ENCODE peak calls at places on chromosomes 4 and X, in four cellular contexts. Y is right lobe of liver; R is hypothalamus; D is activated T-helper 9 cell treated with anti-CD3 and anti-CD28 coated beads, Interleukin-2, amount 50 U/mL, for 16 hours. L is an unnamed sample.

GRCh38 chr4:123870283-123870876 is 473.8 kb downstream of the SPRY1 start:
- DNase-seq in Y (no peak), R (no peak), D (no peak), L (no peak)

GRCh38 chr4:181728567-181728966 is 514.6 kb upstream of the TENM3 start:
- DNase-seq in Y (no peak), R (no peak), D (no peak), L (no peak)

GRCh38 chr4:150283689-150284088 is 205.4 kb downstream of the DCLK2 start:
- DNase-seq in Y (no peak), R (no peak), D (no peak), L (no peak)

GRCh38 chr4:183610613-183611012 is 48.4 kb downstream of the RWDD4 start:
- DNase-seq in Y (no peak), R (no peak), D (no peak), L (no peak)

GRCh38 chr4:185137233-185137925 is 5.7 kb upstream of the SLC25A4 start:
- DNase-seq in Y (no peak), R (no peak), D (no peak), L (no peak)

GRCh38 chr4:18021720-18022571 is at the start of gene LCORL:
- DNase-seq in Y (peak; percentile 95), R (peak; percentile 96), D (peak; percentile 76), L (peak; percentile 94)

GRCh38 chrX:30885136-30885535 is 3.9 kb downstream of the TAB3 start:
- DNase-seq in Y (no peak), R (no peak), D (no peak), L (no peak)

GRCh38 chrX:68703369-68703768 is 55.9 kb downstream of the STARD8 start:
- DNase-seq in Y (no peak), R (no peak), D (no peak), L (no peak)

GRCh38 chr4:42446823-42447222 is 49.5 kb downstream of the SHISA3 start:
- DNase-seq in Y (no peak), R (no peak), D (no peak), L (no peak)

GRCh38 chr4:168923526-168924194 is 86.4 kb downstream of the CBR4 start:
- DNase-seq in Y (no peak), R (peak; percentile 32), D (peak; percentile 6), L (peak; percentile 35)

GRCh38 chr4:101356928-101357327 is 9.6 kb upstream of the PPP3CA start:
- DNase-seq in Y (peak; percentile 69), R (no peak), D (no peak), L (peak; percentile 69)

GRCh38 chr4:109012286-109012880 is 249.5 kb upstream of the ETNPPL start:
- DNase-seq in Y (no peak), R (no peak), D (no peak), L (no peak)

GRCh38 chr4:108861339-108861738 is 98.5 kb upstream of the ETNPPL start:
- DNase-seq in Y (peak; percentile 22), R (no peak), D (no peak), L (peak; percentile 31)

GRCh38 chr4:8540991-8541390 is 39.2 kb upstream of the GPR78 start:
- DNase-seq in Y (no peak), R (no peak), D (no peak), L (no peak)

GRCh38 chrX:32985544-32985943 is 225.8 kb downstream of the DMD start:
- DNase-seq in Y (no peak), R (peak; percentile 11), D (no peak), L (no peak)

GRCh38 chrX:989959-990510 is 222.4 kb downstream of the CRLF2 start:
- DNase-seq in Y (peak; percentile 56), R (peak; percentile 89), D (peak; percentile 68), L (peak; percentile 92)

GRCh38 chr4:73439991-73440390 is 4.0 kb downstream of the AFP start:
- DNase-seq in Y (no peak), R (no peak), D (no peak), L (no peak)

GRCh38 chr4:98283219-98284199 is 22.3 kb downstream of the RAP1GDS1 start:
- DNase-seq in Y (no peak), R (no peak), D (no peak), L (no peak)

GRCh38 chrX:39912126-39912525 is 185.6 kb downstream of the BCOR start:
- DNase-seq in Y (no peak), R (no peak), D (no peak), L (no peak)

GRCh38 chrX:53072418-53073114 is 9.6 kb upstream of the TSPYL2 start:
- DNase-seq in Y (no peak), R (no peak), D (no peak), L (no peak)

GRCh38 chr4:129246850-129247542 is 151.0 kb downstream of the C4orf33 start:
- DNase-seq in Y (no peak), R (no peak), D (no peak), L (no peak)

GRCh38 chr4:9942921-9943600 is 78.2 kb downstream of the SLC2A9 start:
- DNase-seq in Y (no peak), R (no peak), D (no peak), L (no peak)

L was measured in pancreas.